ENCODE peak calls at places on chromosomes 4 and X, in nine cellular contexts. H is suprapubic skin, E is uterus, F is tibial artery, V is OCI-LY7, I is sigmoid colon, S is DND-41, O is endothelial cell of umbilical vein, U is hepatocyte. P is an unnamed sample. For H3K4me1, the result is how much of the 10 kb centered on the place peaks cover.

GRCh38 chrX:9471571-9471985 is 6.7 kb downstream of the TBL1X start:
- DNase-seq in U (no peak), E (no peak), I (no peak), V (no peak), O (no peak), S (no peak), H (no peak), F (no peak), P (no peak)

GRCh38 chr4:38290360-38290759 is 330.2 kb downstream of the PTTG2 start:
- DNase-seq in I (no peak), V (no peak), H (no peak), U (no peak), S (no peak), O (peak), E (no peak), F (no peak), P (no peak)

GRCh38 chrX:80572636-80573035 is 152.4 kb downstream of the TENT5D start:
- DNase-seq in U (no peak), H (no peak), V (no peak), S (no peak), I (no peak), O (no peak), F (no peak), E (no peak), P (no peak)

GRCh38 chrX:45843518-45843917 is 642.8 kb upstream of the DIPK2B start:
- DNase-seq in F (no peak), H (no peak), S (no peak), I (no peak), U (no peak), E (no peak), V (no peak), O (peak), P (no peak)

GRCh38 chr4:10077492-10078335 is 38.9 kb downstream of the WDR1 start:
- DNase-seq in I (peak), V (no peak), F (peak), O (peak), S (no peak), U (no peak), H (no peak), E (peak), P (no peak)

GRCh38 chr4:80265571-80266266 is 745 bp upstream of the FGF5 start:
- DNase-seq in F (no peak), E (no peak), I (no peak), O (peak), U (peak), S (no peak), H (no peak), V (no peak), P (no peak)

GRCh38 chr4:26871611-26872010 is 11.0 kb downstream of the STIM2 start:
- DNase-seq in S (no peak), F (no peak), E (no peak), V (no peak), I (no peak), H (no peak), O (no peak), U (no peak), P (no peak)

GRCh38 chr4:127261476-127261875 is 371.3 kb upstream of the INTU start:
- DNase-seq in O (no peak), S (no peak), F (no peak), H (no peak), I (no peak), U (no peak), V (no peak), E (no peak), P (no peak)

GRCh38 chr4:101192244-101192643 is 155.1 kb downstream of the PPP3CA start:
- DNase-seq in O (no peak), V (no peak), H (no peak), E (no peak), I (no peak), S (no peak), F (no peak), U (no peak), P (no peak)

GRCh38 chr4:108024078-108024990 is 34.6 kb downstream of the HADH start:
- DNase-seq in E (no peak), I (no peak), H (no peak), V (no peak), U (no peak), S (no peak), F (no peak), O (no peak), P (no peak)

GRCh38 chr4:157012781-157013180 is 41.2 kb upstream of the PDGFC start:
- DNase-seq in F (no peak), O (no peak), S (no peak), E (no peak), H (no peak), V (no peak), I (no peak), U (peak), P (no peak)

GRCh38 chrX:153969125-153969903 is 2.3 kb downstream of the HCFC1 start:
- DNase-seq in F (no peak), S (no peak), U (no peak), H (no peak), V (peak), I (peak), O (no peak), E (no peak), P (no peak)

GRCh38 chrX:153967536-153968214 is 3.9 kb downstream of the HCFC1 start:
- DNase-seq in E (no peak), I (no peak), V (no peak), F (no peak), H (no peak), U (no peak), S (no peak), O (peak), P (no peak)

GRCh38 chrX:153968255-153968654 is 3.4 kb downstream of the HCFC1 start:
- DNase-seq in H (no peak), S (no peak), E (no peak), V (no peak), F (no peak), O (no peak), U (no peak), I (no peak), P (peak)

GRCh38 chrX:153969904-153970397 is 1.7 kb downstream of the HCFC1 start:
- DNase-seq in V (peak), U (no peak), H (no peak), E (no peak), O (peak), F (no peak), S (no peak), I (no peak), P (no peak)

GRCh38 chrX:153968754-153969124 is 2.9 kb downstream of the HCFC1 start:
- DNase-seq in H (no peak), E (no peak), O (no peak), U (no peak), V (peak), S (peak), F (no peak), I (peak), P (peak)
- H3K4me1 ChIP-seq in H (under half), E (under half), O (under half), U (under half), V (under half), S (under half), F (half or more), I (under half), P (under half)

DNA sequence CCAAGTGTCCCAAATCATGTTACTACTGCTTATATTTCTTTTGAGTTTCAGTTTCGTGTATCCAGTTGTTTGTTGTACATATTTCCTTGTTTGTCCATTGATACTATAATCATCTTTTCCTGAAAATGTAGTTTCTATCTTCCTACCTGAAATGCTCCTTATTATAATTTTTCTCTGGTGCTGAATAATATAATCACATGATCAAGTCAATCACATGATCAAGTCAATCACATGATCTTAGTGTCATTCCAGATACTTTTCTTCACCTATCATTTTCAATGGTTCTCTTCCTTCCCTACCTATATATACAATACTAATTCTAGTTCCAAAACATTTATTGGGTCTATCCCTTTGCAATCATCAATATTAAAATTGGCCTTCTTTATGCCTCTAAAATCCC is 2058.8 kb downstream of the PCDH7 start:
- DNase-seq in I (no peak), E (no peak), U (no peak), O (no peak), V (no peak), H (no peak), F (no peak), S (no peak), P (no peak)
- H3K27ac ChIP-seq in I (no peak), E (no peak), U (no peak), O (no peak), V (no peak), H (no peak), F (no peak), S (no peak), P (no peak)

GRCh38 chr4:184385705-184386141 is 88.6 kb downstream of the IRF2 start:
- DNase-seq in U (peak), O (peak), E (peak), S (no peak), H (no peak), F (peak), V (no peak), I (peak), P (no peak)

GRCh38 chr4:184384810-184385557 is 89.4 kb downstream of the IRF2 start:
- DNase-seq in E (no peak), V (peak), O (no peak), U (no peak), S (no peak), F (no peak), H (no peak), I (no peak), P (no peak)

GRCh38 chr4:184382189-184382846 is 92.0 kb downstream of the IRF2 start:
- DNase-seq in U (no peak), V (peak), S (peak), O (peak), I (no peak), H (no peak), F (no peak), E (no peak), P (no peak)

GRCh38 chr4:184384056-184384809 is 90.1 kb downstream of the IRF2 start:
- DNase-seq in V (peak), F (peak), E (peak), U (peak), O (peak), H (no peak), S (peak), I (peak), P (peak)

DNA sequence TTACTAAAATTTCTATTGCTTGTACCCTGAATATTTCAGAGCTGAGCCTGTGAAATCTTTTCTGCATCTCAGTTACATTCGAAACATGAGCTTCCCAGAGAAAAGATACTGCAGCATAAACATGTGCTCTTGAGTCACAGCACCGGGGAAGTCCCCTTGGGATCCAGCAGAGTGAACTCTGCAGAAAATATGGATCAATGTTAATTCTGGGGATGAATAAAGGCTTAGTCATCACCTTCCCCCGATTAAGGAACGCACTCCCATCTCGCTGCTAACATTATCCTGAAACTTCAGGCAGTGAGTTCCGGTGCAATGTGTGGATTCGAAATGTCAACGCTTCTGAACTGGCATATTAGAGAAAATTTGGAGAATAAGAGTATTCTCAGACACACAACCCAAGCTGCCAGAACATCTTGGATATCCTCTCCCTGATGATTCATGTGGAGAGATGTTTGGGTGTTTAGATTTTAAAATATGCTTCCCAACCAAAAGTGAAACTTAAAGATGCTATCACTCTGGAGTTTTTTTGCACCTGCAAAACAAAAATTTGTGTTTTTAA is 90.8 kb downstream of the IRF2 start:
- DNase-seq in U (peak), O (peak), V (no peak), I (peak), S (no peak), E (peak), H (no peak), F (peak), P (no peak)
- H3K4me1 ChIP-seq in U (half or more), O (half or more), V (half or more), I (under half), S (under half), E (under half), H (under half), F (under half), P (under half)

GRCh38 chrX:17788439-17788838 is 51.1 kb downstream of the SCML1 start:
- DNase-seq in V (peak), H (no peak), O (peak), U (peak), I (no peak), E (peak), S (peak), F (no peak), P (no peak)

GRCh38 chrX:17788956-17789562 is 51.8 kb downstream of the SCML1 start:
- DNase-seq in U (no peak), F (no peak), S (no peak), V (no peak), E (no peak), I (no peak), O (no peak), H (no peak), P (no peak)

GRCh38 chrX:17787557-17787956 is 50.3 kb downstream of the SCML1 start:
- DNase-seq in V (no peak), U (no peak), O (no peak), H (no peak), F (no peak), I (no peak), E (no peak), S (no peak), P (no peak)

GRCh38 chrX:17792842-17793241 is 55.5 kb downstream of the SCML1 start:
- DNase-seq in F (no peak), H (no peak), I (no peak), V (no peak), U (no peak), E (no peak), S (no peak), O (no peak), P (no peak)
- H3K27ac ChIP-seq in F (no peak), H (no peak), I (no peak), V (no peak), U (no peak), E (no peak), S (no peak), O (no peak), P (no peak)

GRCh38 chr4:177201614-177202013 is 108.1 kb upstream of the NEIL3 start:
- DNase-seq in O (no peak), S (no peak), H (no peak), U (no peak), F (no peak), I (no peak), V (no peak), E (no peak), P (no peak)

DNA sequence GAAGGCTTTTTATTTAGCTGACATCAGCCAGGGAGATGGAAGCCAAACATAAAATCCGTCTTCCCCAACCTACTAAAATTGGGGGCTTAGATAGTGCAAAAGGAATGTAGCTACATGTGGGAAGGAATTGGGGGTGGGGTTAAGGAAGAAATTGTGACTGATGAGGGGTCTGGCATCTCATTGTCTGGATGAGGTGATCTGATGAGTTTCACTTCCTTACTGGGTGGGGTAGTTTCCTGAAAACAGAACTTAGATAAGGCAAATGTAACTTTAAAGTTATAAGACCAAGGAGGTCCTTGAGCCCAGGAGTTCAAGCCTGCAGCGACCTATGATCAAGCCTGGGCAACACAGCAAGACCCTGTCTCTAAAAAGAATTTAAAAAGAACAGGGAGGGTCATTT is 105.5 kb upstream of the NEIL3 start:
- DNase-seq in U (no peak), O (no peak), E (no peak), V (no peak), H (no peak), S (no peak), F (no peak), I (no peak), P (no peak)
- H3K4me1 ChIP-seq in U (under half), O (under half), E (under half), V (under half), H (under half), S (under half), F (under half), I (under half), P (under half)

GRCh38 chrX:28609003-28609402 is 21.8 kb downstream of the IL1RAPL1 start:
- DNase-seq in H (no peak), I (no peak), V (no peak), F (no peak), O (no peak), E (no peak), S (no peak), U (no peak), P (no peak)

GRCh38 chrX:28613558-28613957 is 26.3 kb downstream of the IL1RAPL1 start:
- DNase-seq in E (no peak), I (no peak), F (no peak), V (no peak), O (no peak), S (no peak), H (no peak), U (no peak), P (no peak)

GRCh38 chrX:28609917-28610613 is 22.8 kb downstream of the IL1RAPL1 start:
- DNase-seq in V (no peak), S (no peak), I (peak), U (no peak), H (no peak), O (peak), E (no peak), F (no peak), P (no peak)

DNA sequence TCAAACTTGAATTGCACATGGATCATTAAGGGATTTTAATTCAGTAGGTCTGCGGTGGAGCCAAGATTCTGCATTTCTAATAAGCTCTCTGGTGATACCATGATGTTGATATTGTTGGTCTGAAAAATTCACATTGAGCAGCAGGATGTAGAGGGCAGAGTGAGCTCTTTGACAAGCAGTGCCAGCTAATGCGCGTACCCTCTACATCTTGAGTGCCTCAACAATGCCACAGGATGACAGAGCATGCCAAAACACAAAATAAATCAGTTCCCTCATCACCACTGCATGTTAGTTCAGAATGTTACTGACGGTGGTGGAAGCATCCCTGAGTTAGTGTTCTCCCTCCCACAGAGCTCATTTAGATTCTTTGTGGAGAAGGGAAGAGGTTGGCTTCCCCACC is 23.5 kb downstream of the IL1RAPL1 start:
- DNase-seq in I (no peak), U (no peak), E (no peak), S (no peak), O (no peak), V (no peak), F (no peak), H (no peak), P (no peak)
- H3K27ac ChIP-seq in I (no peak), U (no peak), E (no peak), S (no peak), O (no peak), V (no peak), F (no peak), H (no peak), P (no peak)

GRCh38 chr4:15781427-15782095 is 3.4 kb downstream of the CD38 start:
- DNase-seq in E (no peak), V (no peak), O (no peak), S (no peak), F (no peak), U (no peak), H (no peak), I (no peak), P (no peak)
- H3K4me1 ChIP-seq in E (under half), V (half or more), O (under half), S (half or more), F (under half), U (under half), H (under half), I (under half), P (under half)

GRCh38 chr4:20265726-20266125 is 14.0 kb downstream of the SLIT2 start:
- DNase-seq in S (no peak), H (no peak), O (no peak), I (no peak), F (no peak), E (no peak), U (no peak), V (no peak), P (no peak)
- H3K27ac ChIP-seq in S (no peak), H (peak), O (no peak), I (no peak), F (peak), E (no peak), U (no peak), V (no peak), P (no peak)

GRCh38 chr4:184929476-184929875 is 88.8 kb upstream of the HELT start:
- DNase-seq in U (no peak), H (no peak), O (no peak), F (no peak), I (no peak), E (no peak), V (no peak), S (no peak), P (no peak)
- H3K4me1 ChIP-seq in U (under half), H (under half), O (under half), F (under half), I (under half), E (under half), V (under half), S (under half), P (under half)